ENCODE peak calls at places on chromosome 14, in ten cellular contexts. T, L, B, Q, N, C, U, Z, G and K are unnamed samples.

GRCh38 chr14:55339770-55340169 is 68.5 kb downstream of the FBXO34 start:
- DNase-seq in T (no peak), L (no peak), B (no peak), Q (no peak), N (no peak), C (peak; percentile 43), U (no peak), Z (no peak), G (peak; percentile 19), K (no peak)

GRCh38 chr14:73807439-73807838 is 44.2 kb upstream of the PTGR2 start:
- DNase-seq in T (no peak), L (no peak), B (no peak), Q (no peak), N (no peak), C (no peak), U (no peak), Z (no peak), G (no peak), K (no peak)

GRCh38 chr14:101458536-101459391 is 102.5 kb upstream of the DIO3 start:
- DNase-seq in T (peak; percentile 44), L (no peak), B (no peak), Q (no peak), N (peak; percentile 29), C (no peak), U (no peak), Z (peak; percentile 79), G (peak; percentile 65), K (no peak)

GRCh38 chr14:22849212-22849819 is 12.9 kb downstream of the MMP14 start:
- DNase-seq in T (no peak), L (no peak), B (no peak), Q (no peak), N (no peak), C (no peak), U (no peak), Z (no peak), G (peak; percentile 48), K (no peak)

GRCh38 chr14:65637780-65638179 is 225.2 kb downstream of the FUT8 start:
- DNase-seq in T (no peak), L (peak; percentile 70), B (peak; percentile 23), Q (no peak), N (no peak), C (peak; percentile 65), U (peak; percentile 23), Z (no peak), G (no peak), K (no peak)

GRCh38 chr14:60266021-60266937 is 17.3 kb downstream of the PPM1A start:
- DNase-seq in T (peak; percentile 24), L (no peak), B (peak; percentile 48), Q (no peak), N (no peak), C (no peak), U (peak; percentile 51), Z (peak; percentile 60), G (peak; percentile 74), K (peak; percentile 56)

GRCh38 chr14:21123429-21123828 is 22.6 kb downstream of the TMEM253 start:
- DNase-seq in T (no peak), L (no peak), B (no peak), Q (no peak), N (no peak), C (no peak), U (no peak), Z (no peak), G (no peak), K (no peak)

GRCh38 chr14:76644875-76645518 is 116.3 kb upstream of the VASH1 start:
- DNase-seq in T (peak; percentile 79), L (peak; percentile 11), B (peak; percentile 24), Q (peak; percentile 12), N (no peak), C (peak; percentile 52), U (peak; percentile 52), Z (peak; percentile 61), G (peak; percentile 84), K (peak; percentile 71)

GRCh38 chr14:59688224-59689170 is 111.9 kb upstream of the CCDC175 start:
- DNase-seq in T (peak; percentile 76), L (peak; percentile 34), B (peak; percentile 34), Q (no peak), N (peak; percentile 48), C (peak; percentile 34), U (peak; percentile 64), Z (peak; percentile 84), G (peak; percentile 82), K (peak; percentile 72)

GRCh38 chr14:102182190-102182589 is 42.5 kb downstream of the WDR20 start:
- DNase-seq in T (no peak), L (no peak), B (no peak), Q (no peak), N (no peak), C (no peak), U (peak; percentile 91), Z (no peak), G (no peak), K (peak; percentile 60)

GRCh38 chr14:51442513-51443175 is 202.6 kb downstream of the TMX1 start:
- DNase-seq in T (no peak), L (no peak), B (no peak), Q (no peak), N (no peak), C (no peak), U (peak; percentile 98), Z (no peak), G (no peak), K (peak; percentile 72)

GRCh38 chr14:38197001-38197760 is 10.5 kb upstream of the SSTR1 start:
- DNase-seq in T (no peak), L (no peak), B (peak; percentile 74), Q (no peak), N (no peak), C (no peak), U (peak; percentile 59), Z (no peak), G (peak; percentile 23), K (peak; percentile 13)

GRCh38 chr14:23513005-23513412 is 38.6 kb downstream of the ZFHX2 start:
- DNase-seq in T (no peak), L (no peak), B (no peak), Q (no peak), N (no peak), C (no peak), U (no peak), Z (no peak), G (no peak), K (no peak)

GRCh38 chr14:102493096-102493495 is 16.5 kb downstream of the ANKRD9 start:
- DNase-seq in T (no peak), L (no peak), B (no peak), Q (no peak), N (no peak), C (no peak), U (no peak), Z (no peak), G (no peak), K (no peak)

GRCh38 chr14:100127853-100128455 is 31.5 kb downstream of the DEGS2 start:
- DNase-seq in T (no peak), L (no peak), B (no peak), Q (no peak), N (no peak), C (no peak), U (no peak), Z (no peak), G (no peak), K (peak; percentile 44)

GRCh38 chr14:99412122-99413061 is 68.3 kb downstream of the SETD3 start:
- DNase-seq in T (peak; percentile 63), L (peak; percentile 11), B (no peak), Q (no peak), N (no peak), C (no peak), U (no peak), Z (peak; percentile 88), G (peak; percentile 91), K (peak; percentile 15)

GRCh38 chr14:53109028-53109687 is 44.0 kb downstream of the DDHD1 start:
- DNase-seq in T (no peak), L (peak; percentile 62), B (peak; percentile 43), Q (no peak), N (no peak), C (peak; percentile 56), U (no peak), Z (no peak), G (no peak), K (peak; percentile 32)

GRCh38 chr14:26703967-26704366 is 106.1 kb upstream of the NOVA1 start:
- DNase-seq in T (no peak), L (no peak), B (no peak), Q (no peak), N (no peak), C (no peak), U (no peak), Z (no peak), G (no peak), K (no peak)

GRCh38 chr14:30553311-30553989 is 5.5 kb upstream of the G2E3 start:
- DNase-seq in T (no peak), L (no peak), B (no peak), Q (no peak), N (no peak), C (no peak), U (peak; percentile 85), Z (no peak), G (no peak), K (no peak)

GRCh38 chr14:85528882-85529585 is 910 bp upstream of the FLRT2 start:
- DNase-seq in T (no peak), L (no peak), B (no peak), Q (no peak), N (no peak), C (no peak), U (peak; percentile 87), Z (peak; percentile 62), G (peak; percentile 25), K (peak; percentile 81)